ENCODE peak calls at places on chromosome 22, in nine cellular contexts. One of them, this sample, is unnamed.

GRCh38 chr22:30586414-30586813 is 5.3 kb downstream of the PES1 start:
- DNase-seq in Calu3: no peak
- DNase-seq in endothelial cell: no peak
- DNase-seq in ovary: no peak
- DNase-seq in upper lobe of left lung: no peak
- DNase-seq in MM.1S: no peak
- DNase-seq in CD4-positive, alpha-beta T cell: no peak
- DNase-seq in body of pancreas: no peak
- DNase-seq in AG04450: no peak
- DNase-seq in this sample: no peak

GRCh38 chr22:43387815-43388214 is 24.0 kb upstream of the MPPED1 start:
- DNase-seq in MM.1S: no peak
- DNase-seq in Calu3: no peak
- DNase-seq in endothelial cell: no peak
- DNase-seq in upper lobe of left lung: no peak
- DNase-seq in AG04450: no peak
- DNase-seq in CD4-positive, alpha-beta T cell: no peak
- DNase-seq in body of pancreas: no peak
- DNase-seq in ovary: no peak
- DNase-seq in this sample: no peak

GRCh38 chr22:27654536-27655445 is 146.8 kb downstream of the MN1 start:
- DNase-seq in AG04450: no peak
- DNase-seq in upper lobe of left lung: no peak
- DNase-seq in Calu3: peak; percentile 50
- DNase-seq in body of pancreas: peak; percentile 46
- DNase-seq in ovary: no peak
- DNase-seq in CD4-positive, alpha-beta T cell: no peak
- DNase-seq in endothelial cell: no peak
- DNase-seq in MM.1S: no peak
- DNase-seq in this sample: no peak

GRCh38 chr22:50298937-50299656 is 8.3 kb downstream of the PLXNB2 start:
- DNase-seq in CD4-positive, alpha-beta T cell: no peak
- DNase-seq in body of pancreas: no peak
- DNase-seq in ovary: no peak
- DNase-seq in upper lobe of left lung: no peak
- DNase-seq in MM.1S: no peak
- DNase-seq in Calu3: no peak
- DNase-seq in AG04450: no peak
- DNase-seq in endothelial cell: no peak
- DNase-seq in this sample: no peak

GRCh38 chr22:50031189-50032091 is 18.9 kb upstream of the IL17REL start:
- DNase-seq in CD4-positive, alpha-beta T cell: no peak
- DNase-seq in AG04450: no peak
- DNase-seq in Calu3: no peak
- DNase-seq in ovary: no peak
- DNase-seq in body of pancreas: no peak
- DNase-seq in endothelial cell: peak; percentile 3
- DNase-seq in upper lobe of left lung: no peak
- DNase-seq in MM.1S: no peak
- DNase-seq in this sample: no peak

GRCh38 chr22:18998998-18999397 is 62.9 kb upstream of the PRODH start:
- DNase-seq in Calu3: no peak
- DNase-seq in endothelial cell: peak; percentile 69
- DNase-seq in upper lobe of left lung: no peak
- DNase-seq in AG04450: no peak
- DNase-seq in CD4-positive, alpha-beta T cell: no peak
- DNase-seq in ovary: no peak
- DNase-seq in body of pancreas: no peak
- DNase-seq in MM.1S: no peak
- DNase-seq in this sample: no peak

GRCh38 chr22:29854432-29854831 is 16.4 kb upstream of the ASCC2 start:
- DNase-seq in ovary: no peak
- DNase-seq in AG04450: no peak
- DNase-seq in MM.1S: no peak
- DNase-seq in endothelial cell: no peak
- DNase-seq in upper lobe of left lung: no peak
- DNase-seq in Calu3: no peak
- DNase-seq in body of pancreas: no peak
- DNase-seq in CD4-positive, alpha-beta T cell: no peak
- DNase-seq in this sample: no peak

GRCh38 chr22:19892249-19892879 is 37.7 kb upstream of the GNB1L start:
- DNase-seq in body of pancreas: no peak
- DNase-seq in endothelial cell: no peak
- DNase-seq in Calu3: no peak
- DNase-seq in MM.1S: no peak
- DNase-seq in upper lobe of left lung: no peak
- DNase-seq in CD4-positive, alpha-beta T cell: peak; percentile 73
- DNase-seq in AG04450: no peak
- DNase-seq in ovary: peak; percentile 54
- DNase-seq in this sample: no peak

DNA sequence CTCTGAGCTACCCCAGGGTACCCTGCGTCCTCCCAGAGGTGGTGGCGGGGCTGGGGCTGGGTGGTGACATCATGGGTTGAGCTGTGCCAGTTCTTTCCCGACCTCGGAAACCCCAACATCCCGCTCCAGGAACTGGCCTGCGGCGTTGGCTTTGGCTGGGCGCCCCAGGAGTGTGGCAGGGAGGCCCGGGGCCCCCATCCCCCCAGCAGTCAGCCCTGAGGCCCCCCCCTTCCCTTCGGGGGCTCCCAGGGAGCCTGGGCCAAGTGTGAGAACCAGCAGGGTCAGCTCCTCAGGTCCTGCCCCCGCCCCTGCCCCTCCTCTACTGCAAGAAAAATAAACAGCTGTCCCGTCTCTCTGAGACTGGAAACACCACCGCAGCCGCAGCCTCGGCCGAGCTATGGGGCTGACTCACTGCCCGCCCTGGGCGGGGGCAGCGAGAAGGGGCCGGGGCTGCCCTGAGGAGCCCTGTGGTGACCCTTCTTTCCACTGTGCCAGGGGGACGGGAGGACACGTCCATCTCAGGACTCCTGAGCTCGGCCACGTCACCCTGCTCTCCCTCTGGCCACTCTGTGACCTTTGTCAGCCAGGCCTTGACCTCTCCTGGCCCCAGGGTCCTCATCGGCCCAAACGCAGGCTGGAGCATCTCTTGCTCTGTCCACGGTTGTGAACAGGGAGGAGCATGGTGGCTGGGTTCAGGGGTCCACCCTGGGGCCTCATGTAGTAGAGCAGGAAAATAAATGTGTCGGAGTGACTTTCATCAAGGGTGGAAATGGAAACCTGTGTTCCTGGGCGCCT is 73.4 kb downstream of the WNT7B start:
- DNase-seq in Calu3: peak; percentile 62
- DNase-seq in upper lobe of left lung: peak; percentile 61
- DNase-seq in ovary: no peak
- DNase-seq in body of pancreas: peak; percentile 69
- DNase-seq in MM.1S: no peak
- DNase-seq in endothelial cell: no peak
- DNase-seq in CD4-positive, alpha-beta T cell: no peak
- DNase-seq in AG04450: peak; percentile 27
- DNase-seq in this sample: no peak
- TF ChIP-seq CTCF in Calu3: no peak
- TF ChIP-seq CTCF in upper lobe of left lung: no peak
- TF ChIP-seq CTCF in ovary: no peak
- TF ChIP-seq CTCF in body of pancreas: no peak
- TF ChIP-seq CTCF in MM.1S: no peak
- TF ChIP-seq CTCF in endothelial cell: no peak
- TF ChIP-seq CTCF in CD4-positive, alpha-beta T cell: no peak
- TF ChIP-seq CTCF in AG04450: no peak
- TF ChIP-seq CTCF in this sample: no peak

GRCh38 chr22:38033522-38034277 is 23.5 kb upstream of the PICK1 start:
- DNase-seq in upper lobe of left lung: no peak
- DNase-seq in ovary: no peak
- DNase-seq in body of pancreas: no peak
- DNase-seq in AG04450: no peak
- DNase-seq in CD4-positive, alpha-beta T cell: no peak
- DNase-seq in endothelial cell: no peak
- DNase-seq in Calu3: no peak
- DNase-seq in MM.1S: no peak
- DNase-seq in this sample: no peak

GRCh38 chr22:38034278-38034882 is 22.8 kb upstream of the PICK1 start:
- DNase-seq in body of pancreas: peak; percentile 57
- DNase-seq in upper lobe of left lung: peak; percentile 69
- DNase-seq in endothelial cell: peak; percentile 29
- DNase-seq in Calu3: peak; percentile 88
- DNase-seq in ovary: peak; percentile 50
- DNase-seq in CD4-positive, alpha-beta T cell: no peak
- DNase-seq in MM.1S: no peak
- DNase-seq in AG04450: peak; percentile 81
- DNase-seq in this sample: no peak

GRCh38 chr22:38031491-38031890 is 25.7 kb upstream of the PICK1 start:
- DNase-seq in upper lobe of left lung: no peak
- DNase-seq in ovary: no peak
- DNase-seq in Calu3: no peak
- DNase-seq in AG04450: no peak
- DNase-seq in body of pancreas: no peak
- DNase-seq in endothelial cell: no peak
- DNase-seq in CD4-positive, alpha-beta T cell: no peak
- DNase-seq in MM.1S: no peak
- DNase-seq in this sample: no peak

GRCh38 chr22:38034884-38035529 is 22.2 kb upstream of the PICK1 start:
- DNase-seq in upper lobe of left lung: no peak
- DNase-seq in MM.1S: no peak
- DNase-seq in endothelial cell: no peak
- DNase-seq in body of pancreas: no peak
- DNase-seq in AG04450: no peak
- DNase-seq in ovary: no peak
- DNase-seq in CD4-positive, alpha-beta T cell: no peak
- DNase-seq in Calu3: no peak
- DNase-seq in this sample: no peak

DNA sequence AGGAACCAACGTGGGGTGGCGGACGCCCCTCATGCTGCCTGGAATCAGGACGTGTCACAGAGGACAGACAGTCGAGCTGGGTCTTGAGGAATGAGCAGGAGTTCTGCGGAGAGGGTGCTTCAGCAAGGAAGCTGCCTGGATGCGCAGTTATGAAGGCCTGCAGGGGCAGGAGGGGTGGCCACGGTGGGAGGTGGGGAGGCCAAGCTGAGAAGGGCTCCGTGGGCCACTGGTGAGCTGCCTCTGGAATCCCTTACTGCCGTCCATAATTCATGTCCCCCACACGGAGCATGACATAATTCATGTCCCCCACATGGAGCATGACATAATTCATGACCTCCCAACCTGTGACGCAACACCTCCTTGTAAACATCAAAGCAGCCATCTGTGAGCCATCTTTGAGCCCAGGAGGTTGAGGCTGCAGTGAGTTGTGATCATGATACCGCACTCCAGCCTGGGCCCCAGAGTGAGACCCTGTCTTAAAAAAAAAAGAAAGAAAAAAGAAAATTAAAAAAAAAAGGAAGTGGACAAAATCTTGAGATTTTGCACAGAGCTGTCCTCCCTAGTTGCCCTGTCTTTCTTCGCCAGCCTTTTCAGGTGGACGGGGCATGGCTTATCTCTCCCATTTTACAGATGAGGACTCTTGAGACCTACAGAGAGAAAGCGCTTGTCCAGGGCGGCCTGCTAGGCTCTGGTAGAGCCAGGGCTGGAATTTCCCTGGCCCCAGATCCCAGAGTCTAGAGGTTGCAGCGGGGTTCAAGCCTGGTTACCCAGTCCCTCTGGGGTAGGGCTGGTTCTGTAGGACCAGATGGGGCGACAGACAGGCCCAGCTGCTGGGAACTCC is 24.3 kb upstream of the PICK1 start:
- DNase-seq in MM.1S: no peak
- DNase-seq in Calu3: no peak
- DNase-seq in AG04450: peak; percentile 61
- DNase-seq in body of pancreas: peak; percentile 24
- DNase-seq in upper lobe of left lung: no peak
- DNase-seq in CD4-positive, alpha-beta T cell: no peak
- DNase-seq in endothelial cell: no peak
- DNase-seq in ovary: peak; percentile 48
- DNase-seq in this sample: no peak
- TF ChIP-seq CTCF in MM.1S: no peak
- TF ChIP-seq CTCF in Calu3: no peak
- TF ChIP-seq CTCF in AG04450: no peak
- TF ChIP-seq CTCF in body of pancreas: no peak
- TF ChIP-seq CTCF in upper lobe of left lung: no peak
- TF ChIP-seq CTCF in CD4-positive, alpha-beta T cell: no peak
- TF ChIP-seq CTCF in endothelial cell: no peak
- TF ChIP-seq CTCF in ovary: no peak
- TF ChIP-seq CTCF in this sample: no peak

GRCh38 chr22:41862530-41863266 is 29.8 kb downstream of the SREBF2 start:
- DNase-seq in endothelial cell: no peak
- DNase-seq in ovary: no peak
- DNase-seq in CD4-positive, alpha-beta T cell: no peak
- DNase-seq in MM.1S: no peak
- DNase-seq in AG04450: no peak
- DNase-seq in Calu3: no peak
- DNase-seq in upper lobe of left lung: peak; percentile 44
- DNase-seq in body of pancreas: no peak
- DNase-seq in this sample: no peak

GRCh38 chr22:41857860-41858199 is 24.9 kb downstream of the SREBF2 start:
- DNase-seq in Calu3: no peak
- DNase-seq in endothelial cell: no peak
- DNase-seq in AG04450: no peak
- DNase-seq in body of pancreas: no peak
- DNase-seq in MM.1S: no peak
- DNase-seq in ovary: no peak
- DNase-seq in CD4-positive, alpha-beta T cell: no peak
- DNase-seq in upper lobe of left lung: no peak
- DNase-seq in this sample: no peak

GRCh38 chr22:41862160-41862529 is 29.2 kb downstream of the SREBF2 start:
- DNase-seq in ovary: no peak
- DNase-seq in CD4-positive, alpha-beta T cell: peak; percentile 37
- DNase-seq in body of pancreas: no peak
- DNase-seq in upper lobe of left lung: no peak
- DNase-seq in AG04450: no peak
- DNase-seq in Calu3: no peak
- DNase-seq in MM.1S: no peak
- DNase-seq in endothelial cell: no peak
- DNase-seq in this sample: no peak

GRCh38 chr22:41856484-41856883 is 23.6 kb downstream of the SREBF2 start:
- DNase-seq in upper lobe of left lung: no peak
- DNase-seq in ovary: no peak
- DNase-seq in body of pancreas: no peak
- DNase-seq in endothelial cell: no peak
- DNase-seq in CD4-positive, alpha-beta T cell: no peak
- DNase-seq in Calu3: no peak
- DNase-seq in MM.1S: no peak
- DNase-seq in AG04450: no peak
- DNase-seq in this sample: no peak

DNA sequence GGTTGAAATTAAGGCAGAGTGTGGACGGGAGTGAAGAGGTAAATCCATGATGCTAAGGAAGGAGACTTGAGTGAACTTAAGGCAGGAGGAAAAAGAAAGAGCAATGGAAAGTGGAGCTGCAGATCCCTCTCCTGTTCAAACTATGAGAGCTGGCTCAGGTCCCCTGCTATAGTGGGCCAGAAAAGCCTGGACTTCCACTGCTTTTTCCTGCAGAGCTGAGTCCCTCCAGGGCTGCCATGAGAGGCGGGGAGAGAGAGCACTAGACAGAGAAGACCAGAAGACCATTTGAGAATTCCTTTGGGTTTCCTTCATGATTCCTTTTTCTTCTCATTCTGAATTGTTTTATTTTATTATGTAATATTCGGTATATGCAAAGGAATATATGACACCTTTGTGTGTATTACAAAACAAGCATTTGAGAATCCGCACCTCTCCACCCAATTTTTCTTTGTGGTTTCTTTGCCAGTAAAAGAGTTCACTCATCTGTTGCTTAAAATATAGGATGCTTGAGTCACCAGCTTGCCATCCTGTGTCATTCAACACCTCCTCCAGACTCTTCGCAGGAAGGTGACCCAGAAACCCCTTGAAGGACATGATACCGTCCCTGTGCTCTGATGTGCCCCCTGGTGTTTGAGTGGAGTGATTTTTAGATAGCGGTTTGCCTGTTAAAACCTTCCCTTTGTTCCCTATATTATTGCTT is 24.4 kb downstream of the SREBF2 start:
- DNase-seq in upper lobe of left lung: peak; percentile 40
- DNase-seq in Calu3: peak; percentile 72
- DNase-seq in CD4-positive, alpha-beta T cell: peak; percentile 63
- DNase-seq in ovary: no peak
- DNase-seq in body of pancreas: peak; percentile 40
- DNase-seq in endothelial cell: peak; percentile 70
- DNase-seq in MM.1S: no peak
- DNase-seq in AG04450: no peak
- DNase-seq in this sample: peak; percentile 59
- TF ChIP-seq CTCF in upper lobe of left lung: peak; percentile 34
- TF ChIP-seq CTCF in Calu3: peak; percentile 68
- TF ChIP-seq CTCF in CD4-positive, alpha-beta T cell: peak; percentile 72
- TF ChIP-seq CTCF in ovary: no peak
- TF ChIP-seq CTCF in body of pancreas: peak; percentile 45
- TF ChIP-seq CTCF in endothelial cell: peak; percentile 64
- TF ChIP-seq CTCF in MM.1S: peak; percentile 58
- TF ChIP-seq CTCF in AG04450: peak; percentile 73
- TF ChIP-seq CTCF in this sample: peak; percentile 80

DNA sequence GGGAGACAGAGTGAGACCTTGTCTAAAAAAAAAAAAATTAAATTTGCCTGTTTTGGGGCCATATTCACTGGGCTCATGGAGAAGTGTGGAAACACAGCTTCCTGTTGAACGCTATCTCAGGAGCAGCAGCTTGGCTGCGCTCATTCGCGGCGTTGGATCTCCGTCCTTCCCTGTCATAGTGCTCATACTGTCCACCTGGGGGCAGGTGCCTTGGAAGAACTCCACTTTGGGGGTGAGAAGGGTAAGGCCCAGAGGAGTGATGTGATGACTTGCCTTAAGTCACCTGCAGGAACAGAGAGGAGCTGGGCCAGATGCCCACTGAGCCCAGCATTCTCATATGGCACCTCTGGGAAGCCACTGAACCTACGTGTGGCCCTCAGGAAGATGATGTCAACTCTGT is 82.8 kb downstream of the CABIN1 start:
- DNase-seq in body of pancreas: no peak
- DNase-seq in AG04450: no peak
- DNase-seq in CD4-positive, alpha-beta T cell: no peak
- DNase-seq in endothelial cell: no peak
- DNase-seq in ovary: no peak
- DNase-seq in MM.1S: no peak
- DNase-seq in Calu3: no peak
- DNase-seq in upper lobe of left lung: peak; percentile 16
- DNase-seq in this sample: no peak
- TF ChIP-seq CTCF in body of pancreas: no peak
- TF ChIP-seq CTCF in AG04450: no peak
- TF ChIP-seq CTCF in CD4-positive, alpha-beta T cell: no peak
- TF ChIP-seq CTCF in endothelial cell: no peak
- TF ChIP-seq CTCF in ovary: no peak
- TF ChIP-seq CTCF in MM.1S: no peak
- TF ChIP-seq CTCF in Calu3: peak; percentile 18
- TF ChIP-seq CTCF in upper lobe of left lung: no peak
- TF ChIP-seq CTCF in this sample: no peak

This sample was measured in natural killer cell.